ENCODE peak calls at places on chromosomes 7 and 10, in nine cellular contexts. G is NCI-H2081; J is cardiac fibroblast; A is GM12865; B is stimulated activated naive CD8-positive, alpha-beta T cell treated with anti-CD3 and anti-CD28 coated beads, Interleukin-15, Interleukin-2, amounts not matched to agents 100 U/mL and 50 U/mL, for 24 hours; V is adrenal gland; D is activated gamma-delta T cell treated with anti-CD3 and anti-CD28 coated beads, Interleukin-2, amount 50 U/mL, for 16 hours; K is effector memory CD8-positive, alpha-beta T cell; Y is MCF 10A. S is an unnamed sample.

GRCh38 chr7:26648429-26649015 is 215.9 kb downstream of the SKAP2 start:
- DNase-seq in G (no peak), J (peak), A (no peak), B (no peak), V (no peak), D (no peak), K (no peak), Y (peak), S (no peak)

GRCh38 chr7:64869121-64869725 is 33.9 kb upstream of the ZNF273 start:
- DNase-seq in G (no peak), J (no peak), A (no peak), B (no peak), V (no peak), D (no peak), K (no peak), Y (no peak), S (no peak)

GRCh38 chr10:14200645-14201534 is 129.8 kb downstream of the FRMD4A start:
- DNase-seq in G (no peak), J (no peak), A (peak), B (peak), V (peak), D (no peak), K (no peak), Y (peak), S (no peak)

GRCh38 chr10:18214692-18215563 is 74.7 kb downstream of the CACNB2 start:
- DNase-seq in G (no peak), J (peak), A (peak), B (peak), V (peak), D (no peak), K (no peak), Y (peak), S (no peak)

GRCh38 chr10:24952701-24953349 is 419 bp upstream of the PRTFDC1 start:
- DNase-seq in G (peak), J (peak), A (peak), B (peak), V (peak), D (peak), K (peak), Y (no peak), S (peak)

GRCh38 chr7:151520419-151521229 is 929 bp upstream of the RHEB start:
- DNase-seq in G (no peak), J (peak), A (peak), B (peak), V (peak), D (peak), K (peak), Y (no peak), S (peak)

GRCh38 chr7:25727876-25728275 is 424.1 kb upstream of the NFE2L3 start:
- DNase-seq in G (no peak), J (no peak), A (no peak), B (no peak), V (no peak), D (no peak), K (no peak), Y (no peak), S (no peak)

GRCh38 chr7:24728503-24729364 is 28.5 kb downstream of the GSDME start:
- DNase-seq in G (no peak), J (peak), A (peak), B (peak), V (no peak), D (no peak), K (no peak), Y (no peak), S (no peak)

GRCh38 chr10:46084321-46085165 is 38.5 kb upstream of the MSMB start:
- DNase-seq in G (no peak), J (no peak), A (no peak), B (no peak), V (no peak), D (no peak), K (no peak), Y (no peak), S (no peak)

S was measured in naive B cell.